ENCODE peak calls at places on chromosomes 1 and 21, in nine cellular contexts. X is iPS DF 6.9; W is AG04450; O is Daoy; J is activated CD4-positive, alpha-beta T cell treated with anti-CD3 and anti-CD28 coated beads, Interleukin-2, amount 50 U/mL, for 1 hour; E is Peyer's patch; G is astrocyte; Z is right lobe of liver; I is GM18507. Y is an unnamed sample.

GRCh38 chr1:5297878-5298239 is 643.5 kb downstream of the AJAP1 start:
- DNase-seq in X (no peak), O (no peak), I (no peak), Z (no peak), E (no peak), W (no peak), G (no peak), J (no peak), Y (no peak)

GRCh38 chr1:41404308-41404755 is 43.1 kb downstream of the FOXO6 start:
- DNase-seq in I (no peak), X (no peak), J (no peak), G (peak), Z (no peak), E (no peak), O (peak), W (no peak), Y (peak)

GRCh38 chr1:60621524-60621923 is 460.8 kb upstream of the NFIA start:
- DNase-seq in E (no peak), O (no peak), Z (no peak), X (no peak), J (no peak), I (no peak), W (no peak), G (peak), Y (no peak)

GRCh38 chr1:201882665-201883132 is 6.0 kb upstream of the SHISA4 start:
- DNase-seq in O (peak), X (no peak), E (no peak), J (no peak), I (no peak), Z (no peak), G (peak), W (no peak), Y (peak)

GRCh38 chr1:51336004-51336403 is 5.6 kb upstream of the TTC39A start:
- DNase-seq in I (no peak), J (no peak), E (no peak), W (no peak), X (no peak), O (no peak), Z (no peak), G (no peak), Y (no peak)

GRCh38 chr1:17440074-17440826 is 773 bp upstream of the RCC2 start:
- DNase-seq in I (no peak), J (no peak), E (no peak), W (no peak), G (no peak), Z (no peak), O (no peak), X (no peak), Y (no peak)

GRCh38 chr1:91502138-91502881 is 1.7 kb downstream of the CDC7 start:
- DNase-seq in X (no peak), Z (no peak), E (no peak), G (no peak), W (no peak), J (no peak), I (no peak), O (no peak), Y (no peak)

GRCh38 chr1:39293375-39294070 is 89.0 kb downstream of the MACF1 start:
- DNase-seq in I (no peak), J (no peak), X (no peak), W (no peak), E (no peak), G (peak), O (no peak), Z (no peak), Y (no peak)

GRCh38 chr21:45264146-45264918 is 23.4 kb downstream of the POFUT2 start:
- DNase-seq in X (no peak), E (peak), O (peak), Z (peak), I (no peak), G (no peak), J (no peak), W (no peak), Y (no peak)

GRCh38 chr1:5915587-5916571 is 76.3 kb downstream of the NPHP4 start:
- DNase-seq in Z (no peak), O (peak), G (peak), X (no peak), E (peak), I (peak), J (peak), W (peak), Y (peak)

GRCh38 chr1:18288609-18289219 is 181.1 kb downstream of the IGSF21 start:
- DNase-seq in J (no peak), W (no peak), Z (no peak), I (no peak), G (no peak), O (no peak), E (no peak), X (no peak), Y (no peak)

GRCh38 chr1:21232044-21232443 is 55.3 kb upstream of the EIF4G3 start:
- DNase-seq in J (peak), X (no peak), W (no peak), E (peak), Z (no peak), O (peak), G (no peak), I (no peak), Y (peak)

GRCh38 chr1:158989424-158989823 is 20.3 kb upstream of the IFI16 start:
- DNase-seq in X (no peak), J (no peak), I (no peak), G (no peak), W (no peak), Z (no peak), E (no peak), O (no peak), Y (no peak)

GRCh38 chr21:42063578-42064521 is 7.3 kb upstream of the UMODL1 start:
- DNase-seq in X (no peak), G (no peak), O (peak), Z (peak), J (peak), E (peak), I (no peak), W (no peak), Y (no peak)

GRCh38 chr1:35264861-35265260 is 3.6 kb upstream of the ZMYM4 start:
- DNase-seq in W (no peak), O (peak), Z (no peak), E (no peak), J (no peak), X (no peak), G (peak), I (no peak), Y (no peak)

GRCh38 chr1:94276900-94277581 is 39.7 kb upstream of the ARHGAP29 start:
- DNase-seq in W (no peak), J (no peak), Z (no peak), E (no peak), X (no peak), O (no peak), I (no peak), G (no peak), Y (no peak)

GRCh38 chr1:164602480-164603093 is 43.6 kb downstream of the PBX1 start:
- DNase-seq in W (no peak), I (no peak), G (peak), O (peak), J (no peak), Z (no peak), E (no peak), X (no peak), Y (no peak)

GRCh38 chr1:207024202-207025143 is 8.1 kb downstream of the C1orf116 start:
- DNase-seq in O (peak), W (no peak), X (no peak), Z (no peak), E (no peak), G (peak), J (no peak), I (no peak), Y (peak)

GRCh38 chr1:233019083-233019482 is 68.7 kb downstream of the NTPCR start:
- DNase-seq in O (no peak), I (no peak), X (no peak), Z (no peak), W (no peak), E (no peak), J (no peak), G (no peak), Y (no peak)

GRCh38 chr1:16183157-16183556 is 27.3 kb upstream of the EPHA2 start:
- DNase-seq in Z (peak), W (no peak), I (no peak), O (peak), G (peak), J (no peak), X (no peak), E (no peak), Y (peak)

GRCh38 chr1:1304331-1305299 is 3.1 kb downstream of the ACAP3 start:
- DNase-seq in J (no peak), E (peak), G (peak), O (peak), W (peak), X (no peak), I (no peak), Z (no peak), Y (peak)

GRCh38 chr1:22500476-22500875 is 48.8 kb downstream of the ZBTB40 start:
- DNase-seq in Z (no peak), J (no peak), O (peak), G (peak), E (no peak), W (peak), X (no peak), I (no peak), Y (no peak)

GRCh38 chr1:234970371-234970730 is 158.3 kb downstream of the TOMM20 start:
- DNase-seq in Z (no peak), J (no peak), G (peak), I (no peak), X (no peak), O (peak), W (peak), E (peak), Y (no peak)

GRCh38 chr1:228740991-228741390 is 5.7 kb downstream of the RHOU start:
- DNase-seq in X (no peak), W (no peak), J (no peak), Z (no peak), O (no peak), I (no peak), G (no peak), E (no peak), Y (no peak)

GRCh38 chr1:74767490-74767889 is 34.5 kb downstream of the TYW3 start:
- DNase-seq in W (no peak), O (peak), I (no peak), E (no peak), J (no peak), G (no peak), Z (no peak), X (no peak), Y (no peak)

GRCh38 chr1:2971146-2971501 is 50.1 kb upstream of the ACTRT2 start:
- DNase-seq in E (no peak), Z (peak), I (no peak), G (no peak), O (no peak), J (no peak), W (no peak), X (no peak), Y (no peak)

GRCh38 chr21:42469272-42469671 is 26.8 kb downstream of the RSPH1 start:
- DNase-seq in Z (peak), I (no peak), G (no peak), X (no peak), O (no peak), E (no peak), W (no peak), J (no peak), Y (no peak)